ENCODE peak calls at places on chromosomes 4 and X, in seven cellular contexts. C is stimulated activated CD8-positive, alpha-beta memory T cell treated with anti-CD3 and anti-CD28 coated beads, Interleukin-4, amount 100 ng/mL, for 24 hours; V is NCI-H2171 treated with DMSO at 0.1 percent for 48 hours; M is M059J; X is AG20443; P is OCI-M1; A is pancreas. F is an unnamed sample.

GRCh38 chrX:20454117-20454516 is 187.4 kb upstream of the RPS6KA3 start:
- DNase-seq in C (no peak), V (no peak), M (peak), X (peak), P (no peak), A (no peak), F (no peak)

GRCh38 chr4:121614136-121614535 is 82.6 kb downstream of the ANXA5 start:
- DNase-seq in C (no peak), V (no peak), M (no peak), X (no peak), P (peak), A (no peak), F (no peak)

GRCh38 chr4:108900018-108900417 is 137.2 kb upstream of the ETNPPL start:
- DNase-seq in C (no peak), V (no peak), M (no peak), X (no peak), P (no peak), A (no peak), F (no peak)

GRCh38 chrX:96314974-96315373 is 369.7 kb upstream of the DIAPH2 start:
- DNase-seq in C (no peak), V (no peak), M (peak), X (no peak), P (peak), A (no peak), F (no peak)

GRCh38 chr4:182240161-182241130 is 2.8 kb upstream of the TENM3 start:
- DNase-seq in C (no peak), V (no peak), M (peak), X (peak), P (no peak), A (no peak), F (no peak)

GRCh38 chr4:93346840-93347239 is 481.7 kb upstream of the ATOH1 start:
- DNase-seq in C (no peak), V (no peak), M (no peak), X (no peak), P (no peak), A (no peak), F (no peak)

GRCh38 chr4:82578935-82579334 is 17.1 kb upstream of the TMEM150C start:
- DNase-seq in C (no peak), V (no peak), M (no peak), X (no peak), P (no peak), A (no peak), F (no peak)

GRCh38 chr4:62676962-62677361 is 1476.8 kb downstream of the ADGRL3 start:
- DNase-seq in C (no peak), V (no peak), M (no peak), X (no peak), P (no peak), A (no peak), F (no peak)

GRCh38 chr4:170391066-170391754 is 301.5 kb upstream of the AADAT start:
- DNase-seq in C (no peak), V (no peak), M (peak), X (no peak), P (peak), A (no peak), F (no peak)